ENCODE peak calls at places on chromosomes 12 and 14, in five cellular contexts. H is upper lobe of right lung, O is NCI-H1092, C is MV-4-11, V is amniotic stem cell. R is an unnamed sample.

GRCh38 chr12:50362671-50363070 is 33.7 kb downstream of the FAM186A start:
- DNase-seq in C (no peak), O (no peak), H (no peak), V (no peak), R (no peak)

GRCh38 chr12:68648179-68648578 is 37.5 kb downstream of the RAP1B start:
- DNase-seq in H (no peak), C (no peak), O (no peak), V (no peak), R (no peak)

GRCh38 chr12:46153267-46153872 is 115.5 kb downstream of the SLC38A1 start:
- DNase-seq in H (no peak), O (peak; percentile 16), C (peak; percentile 32), V (peak; percentile 25), R (peak; percentile 45)

GRCh38 chr12:51872689-51872981 is 15.3 kb upstream of the ANKRD33 start:
- DNase-seq in O (no peak), H (no peak), V (no peak), C (no peak), R (no peak)

GRCh38 chr12:57623811-57624390 is 9.1 kb downstream of the B4GALNT1 start:
- DNase-seq in C (no peak), H (no peak), V (no peak), O (no peak), R (no peak)

GRCh38 chr14:68807148-68807600 is 14.3 kb upstream of the ZFP36L1 start:
- DNase-seq in V (no peak), C (peak; percentile 58), O (no peak), H (peak; percentile 73), R (peak; percentile 80)

GRCh38 chr12:24034160-24034559 is 84.7 kb upstream of the SOX5 start:
- DNase-seq in V (no peak), H (no peak), C (no peak), O (no peak), R (no peak)

GRCh38 chr12:123794027-123794426 is 31.9 kb downstream of the DNAH10 start:
- DNase-seq in O (no peak), V (no peak), C (no peak), H (no peak), R (no peak)

GRCh38 chr12:53115891-53116675 is 12.8 kb downstream of the SOAT2 start:
- DNase-seq in H (no peak), O (no peak), V (no peak), C (no peak), R (no peak)

GRCh38 chr14:95222151-95222631 is 64.9 kb upstream of the DICER1 start:
- DNase-seq in O (no peak), H (no peak), C (no peak), V (no peak), R (no peak)

GRCh38 chr14:63418020-63418419 is 99.3 kb upstream of the GPHB5 start:
- DNase-seq in H (no peak), C (no peak), O (no peak), V (no peak), R (no peak)

GRCh38 chr12:1908758-1909157 is 9.7 kb downstream of the CACNA2D4 start:
- DNase-seq in O (no peak), C (no peak), H (peak; percentile 50), V (no peak), R (peak; percentile 5)

GRCh38 chr12:67811437-67812361 is 163.2 kb downstream of the DYRK2 start:
- DNase-seq in C (no peak), V (no peak), H (no peak), O (no peak), R (peak; percentile 29)

GRCh38 chr14:101980700-101981099 is 16.3 kb downstream of the DYNC1H1 start:
- DNase-seq in O (no peak), C (peak; percentile 82), H (no peak), V (peak; percentile 98), R (peak; percentile 90)

GRCh38 chr12:101305226-101305779 is 25.4 kb downstream of the UTP20 start:
- DNase-seq in V (no peak), H (no peak), C (no peak), O (no peak), R (no peak)

GRCh38 chr14:64880382-64881121 is 845 bp upstream of the SPTB start:
- DNase-seq in C (no peak), H (peak; percentile 78), V (no peak), O (peak; percentile 17), R (peak; percentile 42)

GRCh38 chr12:6396031-6396430 is 12.1 kb downstream of the LTBR start:
- DNase-seq in C (no peak), V (no peak), H (no peak), O (no peak), R (no peak)

GRCh38 chr12:32789446-32789845 is 33.7 kb upstream of the YARS2 start:
- DNase-seq in O (no peak), H (no peak), V (no peak), C (no peak), R (no peak)

GRCh38 chr14:59425322-59425945 is 39.7 kb downstream of the GPR135 start:
- DNase-seq in H (no peak), V (no peak), O (no peak), C (peak; percentile 69), R (peak; percentile 36)

GRCh38 chr12:31736472-31736871 is 7.7 kb upstream of the AMN1 start:
- DNase-seq in V (peak; percentile 64), O (no peak), H (no peak), C (peak; percentile 62), R (peak; percentile 39)

GRCh38 chr12:14138495-14138894 is 157.1 kb upstream of the GRIN2B start:
- DNase-seq in C (no peak), H (no peak), O (no peak), V (no peak), R (no peak)

GRCh38 chr12:56188116-56188785 is 1.0 kb downstream of the SMARCC2 start:
- DNase-seq in C (peak; percentile 12), V (no peak), O (no peak), H (no peak), R (peak; percentile 15)

GRCh38 chr14:95895720-95896119 is 19.1 kb downstream of the TUNAR start:
- DNase-seq in C (no peak), O (no peak), V (no peak), H (no peak), R (no peak)

GRCh38 chr14:59829469-59829868 is 41.1 kb downstream of the RTN1 start:
- DNase-seq in O (no peak), C (no peak), V (no peak), H (no peak), R (no peak)

GRCh38 chr14:100531152-100531551 is 56.1 kb downstream of the BEGAIN start:
- DNase-seq in V (no peak), H (peak; percentile 40), O (no peak), C (no peak), R (peak; percentile 2)

GRCh38 chr14:75295061-75295461 is 16.4 kb downstream of the FOS start:
- DNase-seq in C (peak; percentile 60), O (no peak), H (peak; percentile 88), V (peak; percentile 41), R (peak; percentile 86)

GRCh38 chr14:77026166-77026929 is 2.2 kb downstream of the IRF2BPL start:
- DNase-seq in O (no peak), V (no peak), C (no peak), H (peak; percentile 82), R (peak; percentile 43)

GRCh38 chr14:26849514-26849913 is 251.7 kb upstream of the NOVA1 start:
- DNase-seq in O (no peak), H (no peak), C (no peak), V (no peak), R (no peak)

GRCh38 chr14:103905861-103906456 is 22.3 kb upstream of the TDRD9 start:
- DNase-seq in H (no peak), V (no peak), O (no peak), C (peak; percentile 14), R (no peak)

GRCh38 chr14:22980672-22981089 is 1.7 kb downstream of the AJUBA start:
- DNase-seq in H (peak; percentile 82), V (no peak), O (no peak), C (no peak), R (peak; percentile 93)

GRCh38 chr12:76627346-76628135 is 68.0 kb upstream of the OSBPL8 start:
- DNase-seq in C (no peak), V (no peak), O (no peak), H (no peak), R (peak; percentile 26)

GRCh38 chr12:61504396-61505115 is 755.6 kb upstream of the USP15 start:
- DNase-seq in H (no peak), V (no peak), O (no peak), C (no peak), R (no peak)

GRCh38 chr12:28235985-28236384 is 45.7 kb downstream of the CCDC91 start:
- DNase-seq in O (no peak), C (no peak), V (no peak), H (no peak), R (no peak)

GRCh38 chr14:60095781-60096450 is 4.2 kb downstream of the PCNX4 start:
- DNase-seq in O (no peak), C (no peak), V (peak; percentile 12), H (no peak), R (no peak)

GRCh38 chr14:22837059-22837749 is 819 bp downstream of the MMP14 start:
- DNase-seq in C (peak; percentile 15), V (no peak), O (no peak), H (peak; percentile 84), R (peak; percentile 67)

GRCh38 chr12:113793250-113793649 is 172.9 kb downstream of the RBM19 start:
- DNase-seq in C (no peak), V (no peak), O (no peak), H (no peak), R (no peak)

GRCh38 chr12:112986291-112986800 is 8.0 kb downstream of the OAS2 start:
- DNase-seq in C (no peak), V (no peak), O (no peak), H (no peak), R (no peak)

GRCh38 chr12:108543642-108544041 is 17.3 kb downstream of the SART3 start:
- DNase-seq in V (no peak), H (no peak), O (no peak), C (no peak), R (no peak)

R was measured in GM03348.